ENCODE peak calls at places on chromosome 7, in nine cellular contexts. One of them, this sample, is unnamed.

GRCh38 chr7:47142169-47142866 is 439.6 kb downstream of the TNS3 start:
- DNase-seq in activated effector memory CD4-positive, alpha-beta T cell treated with anti-CD3 and anti-CD28 coated beads, Interleukin-2, amount 50 U/mL, for 16 hours: no peak
- DNase-seq in NCI-H1417: no peak
- DNase-seq in GDM1: no peak
- DNase-seq in ovary: no peak
- DNase-seq in effector memory CD4-positive, alpha-beta T cell: no peak
- DNase-seq in GM19239: no peak
- DNase-seq in activated T-cell treated with anti-CD3 and anti-CD28 coated beads for 24 hours: no peak
- DNase-seq in NCI-H1105: no peak
- DNase-seq in this sample: no peak

GRCh38 chr7:142516038-142516501 is 233.2 kb upstream of the PRSS1 start:
- DNase-seq in activated effector memory CD4-positive, alpha-beta T cell treated with anti-CD3 and anti-CD28 coated beads, Interleukin-2, amount 50 U/mL, for 16 hours: peak
- DNase-seq in NCI-H1417: peak
- DNase-seq in GDM1: peak
- DNase-seq in ovary: no peak
- DNase-seq in effector memory CD4-positive, alpha-beta T cell: no peak
- DNase-seq in GM19239: peak
- DNase-seq in activated T-cell treated with anti-CD3 and anti-CD28 coated beads for 24 hours: no peak
- DNase-seq in NCI-H1105: peak
- DNase-seq in this sample: peak

GRCh38 chr7:8129323-8129659 is 132.7 kb downstream of the ICA1 start:
- DNase-seq in activated effector memory CD4-positive, alpha-beta T cell treated with anti-CD3 and anti-CD28 coated beads, Interleukin-2, amount 50 U/mL, for 16 hours: no peak
- DNase-seq in NCI-H1417: no peak
- DNase-seq in GDM1: no peak
- DNase-seq in ovary: no peak
- DNase-seq in effector memory CD4-positive, alpha-beta T cell: no peak
- DNase-seq in GM19239: no peak
- DNase-seq in activated T-cell treated with anti-CD3 and anti-CD28 coated beads for 24 hours: no peak
- DNase-seq in NCI-H1105: no peak
- DNase-seq in this sample: no peak

GRCh38 chr7:69166979-69167516 is 431.2 kb upstream of the AUTS2 start:
- DNase-seq in activated effector memory CD4-positive, alpha-beta T cell treated with anti-CD3 and anti-CD28 coated beads, Interleukin-2, amount 50 U/mL, for 16 hours: no peak
- DNase-seq in NCI-H1417: peak
- DNase-seq in GDM1: no peak
- DNase-seq in ovary: no peak
- DNase-seq in effector memory CD4-positive, alpha-beta T cell: no peak
- DNase-seq in GM19239: no peak
- DNase-seq in activated T-cell treated with anti-CD3 and anti-CD28 coated beads for 24 hours: no peak
- DNase-seq in NCI-H1105: peak
- DNase-seq in this sample: peak

GRCh38 chr7:12801107-12801506 is 113.7 kb downstream of the ARL4A start:
- DNase-seq in activated effector memory CD4-positive, alpha-beta T cell treated with anti-CD3 and anti-CD28 coated beads, Interleukin-2, amount 50 U/mL, for 16 hours: no peak
- DNase-seq in NCI-H1417: no peak
- DNase-seq in GDM1: no peak
- DNase-seq in ovary: no peak
- DNase-seq in effector memory CD4-positive, alpha-beta T cell: no peak
- DNase-seq in GM19239: no peak
- DNase-seq in activated T-cell treated with anti-CD3 and anti-CD28 coated beads for 24 hours: no peak
- DNase-seq in NCI-H1105: no peak
- DNase-seq in this sample: no peak

GRCh38 chr7:13912740-13913320 is 76.6 kb downstream of the ETV1 start:
- DNase-seq in activated effector memory CD4-positive, alpha-beta T cell treated with anti-CD3 and anti-CD28 coated beads, Interleukin-2, amount 50 U/mL, for 16 hours: no peak
- DNase-seq in NCI-H1417: no peak
- DNase-seq in GDM1: no peak
- DNase-seq in ovary: no peak
- DNase-seq in effector memory CD4-positive, alpha-beta T cell: no peak
- DNase-seq in GM19239: no peak
- DNase-seq in activated T-cell treated with anti-CD3 and anti-CD28 coated beads for 24 hours: no peak
- DNase-seq in NCI-H1105: no peak
- DNase-seq in this sample: no peak

GRCh38 chr7:1288390-1288995 is 55.8 kb downstream of the UNCX start:
- DNase-seq in activated effector memory CD4-positive, alpha-beta T cell treated with anti-CD3 and anti-CD28 coated beads, Interleukin-2, amount 50 U/mL, for 16 hours: no peak
- DNase-seq in NCI-H1417: no peak
- DNase-seq in GDM1: no peak
- DNase-seq in ovary: no peak
- DNase-seq in effector memory CD4-positive, alpha-beta T cell: no peak
- DNase-seq in GM19239: no peak
- DNase-seq in activated T-cell treated with anti-CD3 and anti-CD28 coated beads for 24 hours: no peak
- DNase-seq in NCI-H1105: no peak
- DNase-seq in this sample: no peak

GRCh38 chr7:30464231-30464660 is 14.3 kb downstream of the NOD1 start:
- DNase-seq in activated effector memory CD4-positive, alpha-beta T cell treated with anti-CD3 and anti-CD28 coated beads, Interleukin-2, amount 50 U/mL, for 16 hours: peak
- DNase-seq in NCI-H1417: no peak
- DNase-seq in GDM1: no peak
- DNase-seq in ovary: no peak
- DNase-seq in effector memory CD4-positive, alpha-beta T cell: no peak
- DNase-seq in GM19239: no peak
- DNase-seq in activated T-cell treated with anti-CD3 and anti-CD28 coated beads for 24 hours: no peak
- DNase-seq in NCI-H1105: no peak
- DNase-seq in this sample: no peak

GRCh38 chr7:111650456-111650999 is 88.2 kb upstream of the IMMP2L start:
- DNase-seq in activated effector memory CD4-positive, alpha-beta T cell treated with anti-CD3 and anti-CD28 coated beads, Interleukin-2, amount 50 U/mL, for 16 hours: no peak
- DNase-seq in NCI-H1417: no peak
- DNase-seq in GDM1: no peak
- DNase-seq in ovary: no peak
- DNase-seq in effector memory CD4-positive, alpha-beta T cell: no peak
- DNase-seq in GM19239: no peak
- DNase-seq in activated T-cell treated with anti-CD3 and anti-CD28 coated beads for 24 hours: no peak
- DNase-seq in NCI-H1105: no peak
- DNase-seq in this sample: no peak

GRCh38 chr7:36764929-36765328 is 40.6 kb upstream of the AOAH start:
- DNase-seq in activated effector memory CD4-positive, alpha-beta T cell treated with anti-CD3 and anti-CD28 coated beads, Interleukin-2, amount 50 U/mL, for 16 hours: no peak
- DNase-seq in NCI-H1417: no peak
- DNase-seq in GDM1: no peak
- DNase-seq in ovary: no peak
- DNase-seq in effector memory CD4-positive, alpha-beta T cell: no peak
- DNase-seq in GM19239: no peak
- DNase-seq in activated T-cell treated with anti-CD3 and anti-CD28 coated beads for 24 hours: no peak
- DNase-seq in NCI-H1105: no peak
- DNase-seq in this sample: no peak

GRCh38 chr7:156176039-156176438 is 363.8 kb upstream of the SHH start:
- DNase-seq in activated effector memory CD4-positive, alpha-beta T cell treated with anti-CD3 and anti-CD28 coated beads, Interleukin-2, amount 50 U/mL, for 16 hours: peak
- DNase-seq in NCI-H1417: no peak
- DNase-seq in GDM1: no peak
- DNase-seq in ovary: no peak
- DNase-seq in effector memory CD4-positive, alpha-beta T cell: no peak
- DNase-seq in GM19239: no peak
- DNase-seq in activated T-cell treated with anti-CD3 and anti-CD28 coated beads for 24 hours: no peak
- DNase-seq in NCI-H1105: no peak
- DNase-seq in this sample: no peak

GRCh38 chr7:151104411-151105235 is 18.3 kb downstream of the AGAP3 start:
- DNase-seq in activated effector memory CD4-positive, alpha-beta T cell treated with anti-CD3 and anti-CD28 coated beads, Interleukin-2, amount 50 U/mL, for 16 hours: no peak
- DNase-seq in NCI-H1417: no peak
- DNase-seq in GDM1: no peak
- DNase-seq in ovary: no peak
- DNase-seq in effector memory CD4-positive, alpha-beta T cell: no peak
- DNase-seq in GM19239: no peak
- DNase-seq in activated T-cell treated with anti-CD3 and anti-CD28 coated beads for 24 hours: no peak
- DNase-seq in NCI-H1105: no peak
- DNase-seq in this sample: no peak

GRCh38 chr7:83514977-83515376 is 134.0 kb downstream of the SEMA3E start:
- DNase-seq in activated effector memory CD4-positive, alpha-beta T cell treated with anti-CD3 and anti-CD28 coated beads, Interleukin-2, amount 50 U/mL, for 16 hours: no peak
- DNase-seq in NCI-H1417: no peak
- DNase-seq in GDM1: no peak
- DNase-seq in ovary: no peak
- DNase-seq in effector memory CD4-positive, alpha-beta T cell: no peak
- DNase-seq in GM19239: no peak
- DNase-seq in activated T-cell treated with anti-CD3 and anti-CD28 coated beads for 24 hours: no peak
- DNase-seq in NCI-H1105: no peak
- DNase-seq in this sample: no peak

GRCh38 chr7:41292457-41292856 is 410.4 kb downstream of the INHBA start:
- DNase-seq in activated effector memory CD4-positive, alpha-beta T cell treated with anti-CD3 and anti-CD28 coated beads, Interleukin-2, amount 50 U/mL, for 16 hours: no peak
- DNase-seq in NCI-H1417: no peak
- DNase-seq in GDM1: no peak
- DNase-seq in ovary: no peak
- DNase-seq in effector memory CD4-positive, alpha-beta T cell: no peak
- DNase-seq in GM19239: no peak
- DNase-seq in activated T-cell treated with anti-CD3 and anti-CD28 coated beads for 24 hours: no peak
- DNase-seq in NCI-H1105: no peak
- DNase-seq in this sample: no peak

GRCh38 chr7:44218418-44219201 is 17.8 kb downstream of the YKT6 start:
- DNase-seq in activated effector memory CD4-positive, alpha-beta T cell treated with anti-CD3 and anti-CD28 coated beads, Interleukin-2, amount 50 U/mL, for 16 hours: no peak
- DNase-seq in NCI-H1417: no peak
- DNase-seq in GDM1: no peak
- DNase-seq in ovary: no peak
- DNase-seq in effector memory CD4-positive, alpha-beta T cell: no peak
- DNase-seq in GM19239: no peak
- DNase-seq in activated T-cell treated with anti-CD3 and anti-CD28 coated beads for 24 hours: no peak
- DNase-seq in NCI-H1105: no peak
- DNase-seq in this sample: no peak

GRCh38 chr7:78912781-78913180 is 540.7 kb downstream of the MAGI2 start:
- DNase-seq in activated effector memory CD4-positive, alpha-beta T cell treated with anti-CD3 and anti-CD28 coated beads, Interleukin-2, amount 50 U/mL, for 16 hours: no peak
- DNase-seq in NCI-H1417: no peak
- DNase-seq in GDM1: no peak
- DNase-seq in ovary: no peak
- DNase-seq in effector memory CD4-positive, alpha-beta T cell: no peak
- DNase-seq in GM19239: no peak
- DNase-seq in activated T-cell treated with anti-CD3 and anti-CD28 coated beads for 24 hours: no peak
- DNase-seq in NCI-H1105: no peak
- DNase-seq in this sample: no peak

GRCh38 chr7:17907014-17907413 is 33.3 kb downstream of the SNX13 start:
- DNase-seq in activated effector memory CD4-positive, alpha-beta T cell treated with anti-CD3 and anti-CD28 coated beads, Interleukin-2, amount 50 U/mL, for 16 hours: no peak
- DNase-seq in NCI-H1417: no peak
- DNase-seq in GDM1: no peak
- DNase-seq in ovary: no peak
- DNase-seq in effector memory CD4-positive, alpha-beta T cell: no peak
- DNase-seq in GM19239: no peak
- DNase-seq in activated T-cell treated with anti-CD3 and anti-CD28 coated beads for 24 hours: no peak
- DNase-seq in NCI-H1105: no peak
- DNase-seq in this sample: no peak

GRCh38 chr7:47420117-47420780 is 161.7 kb downstream of the TNS3 start:
- DNase-seq in activated effector memory CD4-positive, alpha-beta T cell treated with anti-CD3 and anti-CD28 coated beads, Interleukin-2, amount 50 U/mL, for 16 hours: no peak
- DNase-seq in NCI-H1417: no peak
- DNase-seq in GDM1: no peak
- DNase-seq in ovary: no peak
- DNase-seq in effector memory CD4-positive, alpha-beta T cell: no peak
- DNase-seq in GM19239: no peak
- DNase-seq in activated T-cell treated with anti-CD3 and anti-CD28 coated beads for 24 hours: no peak
- DNase-seq in NCI-H1105: no peak
- DNase-seq in this sample: no peak

GRCh38 chr7:36207451-36208291 is 54.6 kb downstream of the EEPD1 start:
- DNase-seq in activated effector memory CD4-positive, alpha-beta T cell treated with anti-CD3 and anti-CD28 coated beads, Interleukin-2, amount 50 U/mL, for 16 hours: no peak
- DNase-seq in NCI-H1417: no peak
- DNase-seq in GDM1: peak
- DNase-seq in ovary: peak
- DNase-seq in effector memory CD4-positive, alpha-beta T cell: peak
- DNase-seq in GM19239: no peak
- DNase-seq in activated T-cell treated with anti-CD3 and anti-CD28 coated beads for 24 hours: no peak
- DNase-seq in NCI-H1105: no peak
- DNase-seq in this sample: no peak

GRCh38 chr7:7529328-7529727 is 6.3 kb downstream of the COL28A1 start:
- DNase-seq in activated effector memory CD4-positive, alpha-beta T cell treated with anti-CD3 and anti-CD28 coated beads, Interleukin-2, amount 50 U/mL, for 16 hours: no peak
- DNase-seq in NCI-H1417: peak
- DNase-seq in GDM1: no peak
- DNase-seq in ovary: no peak
- DNase-seq in effector memory CD4-positive, alpha-beta T cell: no peak
- DNase-seq in GM19239: no peak
- DNase-seq in activated T-cell treated with anti-CD3 and anti-CD28 coated beads for 24 hours: no peak
- DNase-seq in NCI-H1105: peak
- DNase-seq in this sample: peak

GRCh38 chr7:135147341-135147898 is 452 bp upstream of the TMEM140 start:
- DNase-seq in activated effector memory CD4-positive, alpha-beta T cell treated with anti-CD3 and anti-CD28 coated beads, Interleukin-2, amount 50 U/mL, for 16 hours: no peak
- DNase-seq in NCI-H1417: no peak
- DNase-seq in GDM1: no peak
- DNase-seq in ovary: no peak
- DNase-seq in effector memory CD4-positive, alpha-beta T cell: no peak
- DNase-seq in GM19239: no peak
- DNase-seq in activated T-cell treated with anti-CD3 and anti-CD28 coated beads for 24 hours: no peak
- DNase-seq in NCI-H1105: no peak
- DNase-seq in this sample: no peak

GRCh38 chr7:8114175-8114574 is 145.6 kb downstream of the GLCCI1 start:
- DNase-seq in activated effector memory CD4-positive, alpha-beta T cell treated with anti-CD3 and anti-CD28 coated beads, Interleukin-2, amount 50 U/mL, for 16 hours: no peak
- DNase-seq in NCI-H1417: no peak
- DNase-seq in GDM1: no peak
- DNase-seq in ovary: no peak
- DNase-seq in effector memory CD4-positive, alpha-beta T cell: no peak
- DNase-seq in GM19239: no peak
- DNase-seq in activated T-cell treated with anti-CD3 and anti-CD28 coated beads for 24 hours: no peak
- DNase-seq in NCI-H1105: no peak
- DNase-seq in this sample: no peak

GRCh38 chr7:80791509-80791929 is 127.3 kb downstream of the SEMA3C start:
- DNase-seq in activated effector memory CD4-positive, alpha-beta T cell treated with anti-CD3 and anti-CD28 coated beads, Interleukin-2, amount 50 U/mL, for 16 hours: no peak
- DNase-seq in NCI-H1417: no peak
- DNase-seq in GDM1: no peak
- DNase-seq in ovary: no peak
- DNase-seq in effector memory CD4-positive, alpha-beta T cell: no peak
- DNase-seq in GM19239: no peak
- DNase-seq in activated T-cell treated with anti-CD3 and anti-CD28 coated beads for 24 hours: no peak
- DNase-seq in NCI-H1105: no peak
- DNase-seq in this sample: no peak

GRCh38 chr7:106820321-106821217 is 44.5 kb upstream of the PIK3CG start:
- DNase-seq in activated effector memory CD4-positive, alpha-beta T cell treated with anti-CD3 and anti-CD28 coated beads, Interleukin-2, amount 50 U/mL, for 16 hours: no peak
- DNase-seq in NCI-H1417: no peak
- DNase-seq in GDM1: no peak
- DNase-seq in ovary: no peak
- DNase-seq in effector memory CD4-positive, alpha-beta T cell: no peak
- DNase-seq in GM19239: no peak
- DNase-seq in activated T-cell treated with anti-CD3 and anti-CD28 coated beads for 24 hours: no peak
- DNase-seq in NCI-H1105: no peak
- DNase-seq in this sample: no peak

GRCh38 chr7:123872908-123873307 is 27.9 kb downstream of the HYAL4 start:
- DNase-seq in activated effector memory CD4-positive, alpha-beta T cell treated with anti-CD3 and anti-CD28 coated beads, Interleukin-2, amount 50 U/mL, for 16 hours: no peak
- DNase-seq in NCI-H1417: no peak
- DNase-seq in GDM1: no peak
- DNase-seq in ovary: no peak
- DNase-seq in effector memory CD4-positive, alpha-beta T cell: no peak
- DNase-seq in GM19239: no peak
- DNase-seq in activated T-cell treated with anti-CD3 and anti-CD28 coated beads for 24 hours: no peak
- DNase-seq in NCI-H1105: no peak
- DNase-seq in this sample: no peak

This sample was measured in DMS79 treated with DMSO at 0.1 percent for 48 hours.